ENCODE peak calls at places on chromosomes 13 and 19, in four cellular contexts. S is tibial nerve, K is transverse colon, X is ovary. C is an unnamed sample.

GRCh38 chr13:77492982-77493381 is 42.5 kb upstream of the SCEL start:
- DNase-seq in S (no peak), X (no peak), K (no peak), C (peak)

GRCh38 chr13:109500146-109500773 is 286.1 kb downstream of the IRS2 start:
- DNase-seq in X (peak), K (no peak), S (no peak), C (no peak)

GRCh38 chr13:113179374-113180230 is 21.2 kb downstream of the PROZ start:
- DNase-seq in K (no peak), S (no peak), X (no peak), C (peak)

GRCh38 chr13:43240278-43240677 is 216.9 kb downstream of the DNAJC15 start:
- DNase-seq in X (no peak), S (no peak), K (no peak), C (no peak)

GRCh38 chr19:39913682-39914333 is 20.6 kb downstream of the FCGBP start:
- DNase-seq in K (peak), X (no peak), S (no peak), C (no peak)

GRCh38 chr13:110277357-110277950 is 29.5 kb downstream of the COL4A1 start:
- DNase-seq in K (no peak), X (no peak), S (no peak), C (no peak)

GRCh38 chr19:29636553-29637325 is 28.5 kb upstream of the PLEKHF1 start:
- DNase-seq in K (no peak), X (no peak), S (no peak), C (no peak)

GRCh38 chr13:80436571-80437169 is 95.7 kb upstream of the SPRY2 start:
- DNase-seq in K (no peak), S (no peak), X (no peak), C (no peak)

GRCh38 chr13:65347420-65348030 is 1882.6 kb downstream of the PCDH9 start:
- DNase-seq in S (no peak), X (no peak), K (no peak), C (no peak)

GRCh38 chr19:57302020-57302465 is 18.2 kb upstream of the ZNF543 start:
- DNase-seq in K (no peak), X (no peak), S (no peak), C (peak)

GRCh38 chr13:45717324-45717723 is 15.2 kb downstream of the CBY2 start:
- DNase-seq in S (no peak), X (no peak), K (no peak), C (no peak)

GRCh38 chr19:1467512-1468273 is 11.3 kb downstream of the C19orf25 start:
- DNase-seq in K (no peak), S (no peak), X (peak), C (no peak)

GRCh38 chr13:27621116-27621365 is 651 bp upstream of the POLR1D start:
- DNase-seq in K (no peak), X (no peak), S (no peak), C (no peak)

GRCh38 chr19:18733196-18733647 is 49.7 kb downstream of the CRTC1 start:
- DNase-seq in X (peak), S (no peak), K (peak), C (no peak)

GRCh38 chr19:9667898-9668297 is 7.0 kb downstream of the ZNF562 start:
- DNase-seq in S (no peak), X (no peak), K (no peak), C (no peak)

GRCh38 chr13:40228486-40228885 is 438.0 kb downstream of the FOXO1 start:
- DNase-seq in X (no peak), S (no peak), K (no peak), C (no peak)

GRCh38 chr19:18995804-18996241 is 37.5 kb downstream of the SUGP2 start:
- DNase-seq in K (peak), S (no peak), X (peak), C (peak)

GRCh38 chr13:63517376-63517775 is 2101.7 kb upstream of the PCDH20 start:
- DNase-seq in S (no peak), K (no peak), X (no peak), C (no peak)

GRCh38 chr19:17281391-17282304 is at the start of gene ANKLE1:
- DNase-seq in K (peak), S (no peak), X (peak), C (peak)

GRCh38 chr13:99067160-99067985 is 89.5 kb upstream of the DOCK9 start:
- DNase-seq in X (no peak), K (no peak), S (no peak), C (no peak)

GRCh38 chr13:81487151-81487550 is 1146.2 kb upstream of the SPRY2 start:
- DNase-seq in X (no peak), K (no peak), S (no peak), C (peak)

GRCh38 chr13:38933786-38934185 is 56.8 kb downstream of the STOML3 start:
- DNase-seq in S (no peak), X (no peak), K (no peak), C (no peak)

GRCh38 chr19:19056636-19057275 is 7.0 kb upstream of the SLC25A42 start:
- DNase-seq in S (no peak), X (no peak), K (no peak), C (no peak)

GRCh38 chr13:101429733-101430132 is 13.4 kb upstream of the NALCN start:
- DNase-seq in S (no peak), X (no peak), K (no peak), C (no peak)

GRCh38 chr19:51595190-51595589 is 24.1 kb downstream of the ZNF175 start:
- DNase-seq in K (no peak), X (no peak), S (no peak), C (no peak)

GRCh38 chr19:51595776-51596175 is 24.7 kb downstream of the ZNF175 start:
- DNase-seq in X (no peak), K (no peak), S (no peak), C (no peak)

GRCh38 chr19:51593138-51593890 is 22.2 kb downstream of the ZNF175 start:
- DNase-seq in S (no peak), K (no peak), X (no peak), C (no peak)

GRCh38 chr19:51594774-51595109 is 23.7 kb downstream of the ZNF175 start:
- DNase-seq in K (no peak), S (no peak), X (no peak), C (no peak)

DNA sequence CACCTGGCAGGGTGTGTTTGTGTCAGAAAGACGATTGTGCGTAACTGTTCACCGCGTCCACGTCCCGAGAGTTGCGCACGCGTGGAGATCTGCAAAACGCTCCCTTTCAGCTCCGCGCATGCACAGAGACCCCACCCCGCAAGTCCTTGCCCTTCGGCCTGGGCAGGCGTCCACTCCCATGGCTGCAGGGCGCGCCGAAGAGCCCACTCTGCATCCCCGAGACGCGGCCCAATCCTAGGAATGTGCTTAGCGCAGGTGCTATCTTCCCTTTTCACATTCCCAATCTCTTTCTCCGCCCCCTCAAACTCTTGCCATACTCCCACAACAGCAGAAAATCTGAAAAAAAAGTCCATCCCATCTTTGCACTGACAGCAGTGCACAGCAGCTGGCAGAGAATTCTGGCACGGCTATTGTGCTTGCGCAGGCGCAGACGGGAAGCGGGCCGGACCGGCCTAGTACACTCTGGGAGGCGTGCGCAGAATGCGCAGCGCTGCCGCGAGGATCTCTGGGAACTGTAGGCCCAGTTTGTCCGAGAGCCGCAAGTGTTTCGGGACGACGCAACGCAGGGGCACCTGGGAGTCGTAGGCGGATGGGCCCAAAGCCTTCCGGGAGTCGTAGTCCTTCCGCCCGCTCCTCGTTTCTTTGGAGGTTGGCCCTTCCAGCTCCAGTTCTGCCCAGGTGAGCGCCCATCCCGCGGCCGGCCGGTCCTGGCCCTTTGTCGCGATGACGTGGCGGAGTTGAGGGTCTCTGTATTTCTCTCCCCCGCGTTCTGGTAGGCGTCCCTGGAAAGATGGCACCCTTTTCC is 23.1 kb downstream of the ZNF175 start:
- DNase-seq in K (peak), S (peak), X (peak), C (peak)
- TF ChIP-seq POLR2A in K (no peak), S (peak), X (no peak), C (peak)

GRCh38 chr19:3556423-3556977 is 886 bp downstream of the MFSD12 start:
- DNase-seq in K (no peak), S (no peak), X (no peak), C (no peak)
- TF ChIP-seq POLR2A in K (no peak), S (no peak), X (no peak), C (no peak)

GRCh38 chr13:25301347-25302113 is at the start of gene NUP58:
- DNase-seq in X (peak), K (peak), S (peak), C (peak)
- TF ChIP-seq POLR2A in X (peak), K (peak), S (peak), C (peak)

DNA sequence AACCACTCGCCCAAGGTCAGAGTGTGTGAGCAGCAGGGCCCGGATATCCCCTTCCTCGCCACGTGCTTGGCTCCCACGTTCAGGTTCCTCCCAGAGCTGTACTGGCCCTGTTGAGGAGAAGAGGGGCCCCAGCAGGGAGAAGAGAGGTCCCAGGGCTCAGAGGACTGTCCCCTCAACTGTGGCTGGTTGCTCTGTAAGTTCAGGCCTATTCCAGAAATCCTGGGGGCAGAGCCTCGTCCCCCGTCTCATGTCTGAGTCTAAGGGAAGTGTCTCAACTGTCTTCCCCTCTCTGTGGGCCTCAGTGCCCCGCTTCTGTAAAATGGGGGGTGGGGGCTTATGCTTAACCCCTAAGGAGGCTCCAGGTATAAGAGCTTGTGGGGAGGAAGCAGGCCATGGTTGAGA is 3.9 kb downstream of the PPP5C start:
- DNase-seq in K (no peak), S (no peak), X (no peak), C (no peak)
- TF ChIP-seq POLR2A in K (no peak), S (no peak), X (no peak), C (no peak)

DNA sequence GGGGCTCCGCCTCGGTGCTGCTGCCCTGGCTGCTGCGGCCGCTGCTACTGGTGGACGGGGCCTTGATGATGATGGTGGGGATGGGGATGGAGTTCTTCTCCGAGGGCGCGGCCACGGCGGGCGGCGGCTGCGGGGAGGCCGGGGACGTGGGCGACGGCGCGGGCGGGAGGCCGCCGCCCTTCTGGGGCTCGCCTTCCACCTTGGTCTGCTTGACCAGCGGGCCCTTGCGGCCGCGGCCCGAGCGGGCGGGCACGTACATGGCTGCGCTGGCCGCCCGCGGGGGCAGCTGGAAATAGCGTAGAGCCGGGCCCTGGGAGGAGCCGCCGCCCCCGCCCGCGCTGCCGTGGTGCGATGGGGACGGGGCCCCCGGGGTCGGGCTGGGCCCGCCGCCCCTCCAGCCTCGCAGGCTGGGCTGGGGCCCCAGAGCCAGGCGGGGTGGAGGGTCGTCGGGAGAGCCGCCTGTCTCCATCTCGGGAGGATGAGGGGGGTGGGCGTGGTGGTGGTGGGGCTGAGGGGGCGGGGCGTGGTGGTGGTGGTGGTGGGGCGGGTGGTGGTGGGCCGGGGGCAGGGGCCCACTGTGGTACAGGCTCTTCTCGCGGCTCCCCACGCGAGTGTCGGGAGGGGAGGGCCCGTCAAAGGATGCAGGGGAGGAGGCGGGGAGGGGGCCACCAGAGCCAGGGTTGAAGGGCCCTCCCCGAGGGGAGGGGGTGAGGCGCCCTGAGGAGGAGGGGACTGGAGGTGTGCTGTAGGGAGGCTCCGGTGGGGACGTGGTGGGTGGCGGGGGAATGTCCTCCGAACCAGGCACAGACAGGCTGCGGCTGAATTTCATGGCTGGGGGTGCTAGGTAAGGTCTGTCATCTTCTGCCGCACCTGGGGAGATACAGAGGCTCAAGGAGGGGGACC is 19.4 kb downstream of the C19orf81 start:
- DNase-seq in S (no peak), X (no peak), K (no peak), C (no peak)
- TF ChIP-seq POLR2A in S (no peak), X (no peak), K (no peak), C (no peak)

DNA sequence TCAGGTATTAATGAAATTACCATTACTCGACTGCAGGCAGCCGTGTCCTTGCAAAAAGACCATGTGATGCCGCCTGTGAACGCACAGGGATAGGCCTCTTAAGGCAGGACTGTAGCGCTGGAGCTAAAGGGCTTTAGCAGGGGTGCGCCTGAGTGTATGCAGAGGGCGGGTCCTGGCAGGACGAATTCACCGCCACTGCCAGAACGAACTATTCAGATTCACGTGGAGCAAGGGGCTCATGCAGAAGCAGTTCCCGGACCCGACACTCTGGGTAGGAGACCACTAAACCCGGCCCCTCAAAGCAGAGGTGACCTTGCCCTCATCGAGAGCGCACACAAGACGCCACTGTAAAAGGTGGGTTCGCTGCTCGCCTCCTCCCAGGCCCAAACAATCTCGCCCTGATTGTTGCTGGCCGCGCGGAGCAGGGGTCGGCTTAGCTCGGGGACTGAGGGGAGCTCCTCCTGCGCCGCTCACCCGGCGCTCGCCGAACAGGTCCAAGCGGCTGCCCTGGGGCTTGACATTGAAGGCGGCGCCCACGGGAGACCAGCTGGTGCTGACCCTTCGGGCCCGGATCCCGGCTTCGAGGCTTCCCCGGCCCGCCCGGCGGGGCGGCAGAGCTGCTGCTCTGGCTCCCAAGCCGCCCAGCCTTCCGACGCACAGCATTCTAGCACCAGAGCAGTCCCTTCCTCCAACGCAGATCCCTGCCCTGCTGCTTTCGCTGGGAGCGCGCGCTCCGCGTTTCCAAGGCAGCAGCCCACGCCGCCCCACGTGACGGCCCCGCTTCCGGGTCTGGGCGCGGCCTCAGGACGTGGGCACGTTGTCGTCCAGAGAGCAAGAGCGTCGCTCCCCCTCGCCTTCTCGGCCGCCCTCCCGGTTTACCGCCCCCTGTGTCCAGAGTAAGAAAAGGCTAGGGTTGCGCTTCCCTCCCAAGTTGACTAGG is at the start of gene MIPEP:
- DNase-seq in S (peak), K (peak), X (peak), C (peak)
- TF ChIP-seq POLR2A in S (peak), K (peak), X (peak), C (peak)

GRCh38 chr13:41259875-41260501 is 3.4 kb downstream of the MTRF1 start:
- DNase-seq in S (no peak), X (no peak), K (no peak), C (no peak)

GRCh38 chr13:41257535-41257934 is 5.8 kb downstream of the MTRF1 start:
- DNase-seq in K (no peak), X (no peak), S (no peak), C (no peak)

GRCh38 chr13:41267106-41267505 is 3.7 kb upstream of the MTRF1 start:
- DNase-seq in S (no peak), X (no peak), K (no peak), C (no peak)

GRCh38 chr13:41268764-41269163 is 5.4 kb upstream of the MTRF1 start:
- DNase-seq in S (no peak), K (no peak), X (no peak), C (peak)

DNA sequence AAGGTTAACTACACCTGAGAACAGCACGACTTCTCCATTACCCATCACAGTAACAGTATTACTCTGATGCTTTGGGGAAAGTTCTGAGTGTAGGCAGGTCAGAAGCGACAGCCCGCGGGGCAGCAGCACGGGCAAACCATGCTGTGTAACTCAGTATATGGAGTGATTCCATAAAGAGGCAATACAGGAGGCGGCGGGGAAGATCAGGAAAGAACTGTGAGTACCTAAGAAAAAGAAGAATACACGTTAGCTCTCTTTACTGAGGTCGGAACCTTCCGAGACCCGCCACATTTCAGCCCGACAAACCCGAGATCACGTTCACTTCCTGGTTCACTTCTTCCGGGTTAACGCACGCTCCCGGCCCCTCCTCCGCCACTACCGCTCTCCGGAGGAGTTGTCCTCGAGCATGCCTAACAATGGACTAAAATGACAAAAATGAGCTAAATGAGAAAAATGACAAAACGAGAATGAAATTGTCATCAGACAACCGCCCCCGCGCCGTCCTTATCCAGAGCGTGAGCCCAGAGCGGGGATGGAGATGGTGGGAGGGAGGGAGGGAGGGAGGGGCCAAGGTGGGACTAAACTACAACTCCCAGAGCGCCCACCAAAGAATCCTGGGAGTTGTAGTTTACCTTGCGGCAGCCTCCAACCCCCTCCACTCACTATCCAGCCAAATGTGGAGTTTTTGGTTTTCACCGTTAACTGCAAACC is at the start of gene MTRF1:
- DNase-seq in S (peak), K (peak), X (peak), C (peak)
- TF ChIP-seq POLR2A in S (no peak), K (peak), X (no peak), C (peak)

GRCh38 chr19:8004723-8005513 is 523 bp downstream of the ELAVL1 start:
- DNase-seq in X (peak), S (no peak), K (no peak), C (peak)

GRCh38 chr19:8004001-8004400 is 1.4 kb downstream of the ELAVL1 start:
- DNase-seq in X (no peak), K (no peak), S (no peak), C (no peak)

GRCh38 chr19:8001651-8001994 is 3.8 kb downstream of the ELAVL1 start:
- DNase-seq in S (no peak), X (no peak), K (no peak), C (no peak)

GRCh38 chr19:8001995-8002849 is 3.2 kb downstream of the ELAVL1 start:
- DNase-seq in S (peak), X (peak), K (peak), C (peak)

GRCh38 chr19:8005534-8006256 is at the start of gene ELAVL1:
- DNase-seq in S (peak), X (peak), K (peak), C (peak)
- TF ChIP-seq POLR2A in S (no peak), X (peak), K (no peak), C (peak)